ENCODE peak calls at places on chromosomes 5 and 9, in eight cellular contexts. V, R, Q, H, I, Y, K and E are unnamed samples.

GRCh38 chr9:86481466-86481865 is 127.3 kb upstream of the TUT7 start:
- DNase-seq in Q (no peak), I (no peak), Y (no peak), R (no peak), H (no peak), K (no peak), V (no peak), E (no peak)

GRCh38 chr5:100647461-100648230 is 112.5 kb downstream of the FAM174A start:
- DNase-seq in R (no peak), Q (no peak), Y (no peak), I (peak; percentile 69), K (no peak), V (no peak), H (no peak), E (no peak)

GRCh38 chr5:68957591-68957990 is 136.2 kb upstream of the SLC30A5 start:
- DNase-seq in H (no peak), V (no peak), K (no peak), R (no peak), Y (no peak), I (no peak), Q (no peak), E (no peak)

GRCh38 chr5:673140-673836 is 19.9 kb downstream of the TPPP start:
- DNase-seq in K (no peak), H (no peak), Q (no peak), I (no peak), R (no peak), V (no peak), Y (peak; percentile 81), E (no peak)

GRCh38 chr9:78032599-78033457 is 1.2 kb upstream of the GNAQ start:
- DNase-seq in R (no peak), Y (no peak), V (no peak), K (no peak), H (no peak), Q (no peak), I (peak; percentile 34), E (no peak)

GRCh38 chr9:127545196-127546124 is 66.6 kb upstream of the STXBP1 start:
- DNase-seq in Q (no peak), R (no peak), V (no peak), Y (no peak), K (peak; percentile 72), I (peak; percentile 76), H (no peak), E (no peak)

GRCh38 chr9:77435688-77436087 is 212.4 kb downstream of the GNA14 start:
- DNase-seq in V (no peak), Q (no peak), R (no peak), H (no peak), I (no peak), Y (no peak), K (no peak), E (no peak)

GRCh38 chr5:133440467-133441115 is 171.8 kb downstream of the FSTL4 start:
- DNase-seq in R (no peak), I (no peak), K (no peak), Q (no peak), V (no peak), Y (no peak), H (no peak), E (no peak)

GRCh38 chr9:126317513-126317912 is 9.1 kb upstream of the MVB12B start:
- DNase-seq in Y (no peak), V (no peak), K (no peak), I (no peak), Q (no peak), R (no peak), H (peak; percentile 60), E (no peak)

GRCh38 chr9:114069476-114070187 is 8.5 kb downstream of the AMBP start:
- DNase-seq in I (no peak), Q (no peak), Y (no peak), K (no peak), H (no peak), R (no peak), V (no peak), E (no peak)

GRCh38 chr9:76729116-76729515 is 35.1 kb upstream of the PCA3 start:
- DNase-seq in Y (no peak), K (no peak), V (no peak), R (no peak), Q (no peak), I (peak; percentile 47), H (no peak), E (no peak)

GRCh38 chr9:121956808-121957207 is 136.3 kb downstream of the TTLL11 start:
- DNase-seq in K (no peak), Q (no peak), I (no peak), V (no peak), Y (no peak), R (no peak), H (no peak), E (no peak)

GRCh38 chr5:77374686-77375085 is 117.4 kb downstream of the WDR41 start:
- DNase-seq in Y (no peak), K (no peak), Q (no peak), I (no peak), V (no peak), R (no peak), H (no peak), E (no peak)

GRCh38 chr9:116694892-116695291 is 7.8 kb downstream of the TRIM32 start:
- DNase-seq in K (no peak), V (no peak), Y (no peak), I (no peak), R (no peak), H (no peak), Q (no peak), E (no peak)

GRCh38 chr9:35518981-35519679 is 29.2 kb downstream of the RUSC2 start:
- DNase-seq in I (no peak), V (peak; percentile 48), Y (no peak), K (peak; percentile 71), Q (no peak), R (no peak), H (no peak), E (no peak)

GRCh38 chr5:173391031-173391430 is 62.8 kb upstream of the STC2 start:
- DNase-seq in H (no peak), K (no peak), Y (peak; percentile 88), Q (no peak), R (no peak), I (no peak), V (no peak), E (no peak)

GRCh38 chr9:86487222-86487841 is 133.1 kb upstream of the TUT7 start:
- DNase-seq in K (peak; percentile 67), V (peak; percentile 60), I (peak; percentile 8), Y (no peak), R (peak; percentile 17), H (no peak), Q (no peak), E (peak; percentile 41)

GRCh38 chr9:128704356-128704670 is 2.0 kb downstream of the PKN3 start:
- DNase-seq in H (no peak), Q (no peak), K (no peak), R (no peak), I (no peak), V (no peak), Y (no peak), E (no peak)

GRCh38 chr9:93129286-93129685 is 4.8 kb downstream of the NINJ1 start:
- DNase-seq in V (no peak), R (no peak), I (no peak), K (no peak), H (no peak), Q (peak; percentile 42), Y (peak; percentile 80), E (no peak)

GRCh38 chr5:26415987-26416386 is 622.4 kb downstream of the CDH9 start:
- DNase-seq in H (no peak), V (no peak), K (no peak), I (no peak), R (no peak), Y (no peak), Q (no peak), E (no peak)

GRCh38 chr5:179313849-179314521 is 31.3 kb downstream of the ADAMTS2 start:
- DNase-seq in K (peak; percentile 96), Q (no peak), I (no peak), V (no peak), H (peak; percentile 11), Y (peak; percentile 89), R (peak; percentile 48), E (no peak)

GRCh38 chr5:81850494-81850893 is 99.6 kb upstream of the SSBP2 start:
- DNase-seq in K (peak; percentile 36), R (no peak), I (no peak), Q (no peak), H (no peak), V (no peak), Y (no peak), E (peak; percentile 15)

GRCh38 chr9:68780735-68781134 is 75.7 kb downstream of the PIP5K1B start:
- DNase-seq in K (no peak), I (no peak), V (no peak), Y (no peak), Q (no peak), H (no peak), R (no peak), E (no peak)